ENCODE peak calls at places on chromosomes 2 and 18, in five cellular contexts. Y is A549, J is IMR-90, F is K562, N is H1. H is an unnamed sample.

GRCh38 chr18:48975817-48976649 is 25.3 kb upstream of the SMAD7 start:
- DNase-seq in Y (peak; percentile 62), J (peak; percentile 57), F (peak; percentile 94), N (no peak), H (no peak)

GRCh38 chr2:110800611-110801402 is 68.4 kb downstream of the ACOXL start:
- DNase-seq in Y (no peak), J (no peak), F (no peak), N (no peak), H (no peak)

GRCh38 chr2:109498906-109499305 is 114.9 kb downstream of the SEPTIN10 start:
- DNase-seq in Y (no peak), J (no peak), F (no peak), N (no peak), H (no peak)

GRCh38 chr2:207458582-207458981 is 71.2 kb upstream of the CREB1 start:
- DNase-seq in Y (no peak), J (no peak), F (no peak), N (no peak), H (no peak)

GRCh38 chr2:220981926-220982325 is 590.2 kb downstream of the EPHA4 start:
- DNase-seq in Y (no peak), J (no peak), F (no peak), N (no peak), H (no peak)

GRCh38 chr18:63476666-63477065 is at the start of gene SERPINB5:
- DNase-seq in Y (no peak), J (no peak), F (no peak), N (no peak), H (no peak)

GRCh38 chr2:184599054-184599874 is 935 bp downstream of the ZNF804A start:
- DNase-seq in Y (no peak), J (peak; percentile 34), F (no peak), N (no peak), H (no peak)

GRCh38 chr2:181240844-181241243 is 216.3 kb upstream of the ITGA4 start:
- DNase-seq in Y (no peak), J (no peak), F (no peak), N (no peak), H (no peak)

GRCh38 chr2:42156756-42157155 is 12.4 kb upstream of the EML4 start:
- DNase-seq in Y (no peak), J (no peak), F (no peak), N (no peak), H (no peak)

GRCh38 chr2:149221898-149222297 is 108.5 kb upstream of the LYPD6 start:
- DNase-seq in Y (no peak), J (no peak), F (no peak), N (no peak), H (no peak)

GRCh38 chr2:23384551-23385349 is at the start of gene KLHL29:
- DNase-seq in Y (peak; percentile 62), J (peak; percentile 71), F (peak; percentile 95), N (no peak), H (no peak)

GRCh38 chr18:9038277-9038871 is 64.1 kb upstream of the NDUFV2 start:
- DNase-seq in Y (no peak), J (peak; percentile 28), F (no peak), N (no peak), H (no peak)

GRCh38 chr2:100820346-100821254 is 661 bp downstream of the NPAS2 start:
- DNase-seq in Y (no peak), J (no peak), F (no peak), N (no peak), H (no peak)

GRCh38 chr2:25971596-25971995 is 10.7 kb downstream of the KIF3C start:
- DNase-seq in Y (no peak), J (no peak), F (no peak), N (no peak), H (no peak)

GRCh38 chr18:24518596-24518995 is 58.2 kb downstream of the HRH4 start:
- DNase-seq in Y (no peak), J (no peak), F (no peak), N (no peak), H (no peak)

GRCh38 chr18:74450626-74451025 is 6.5 kb downstream of the DIPK1C start:
- DNase-seq in Y (no peak), J (no peak), F (no peak), N (no peak), H (no peak)

GRCh38 chr2:13009027-13009426 is 292.3 kb downstream of the TRIB2 start:
- DNase-seq in Y (no peak), J (peak; percentile 33), F (no peak), N (no peak), H (no peak)

GRCh38 chr18:48031641-48032040 is 101.2 kb upstream of the SMAD2 start:
- DNase-seq in Y (no peak), J (no peak), F (no peak), N (no peak), H (no peak)

GRCh38 chr2:221343524-221343923 is 228.6 kb downstream of the EPHA4 start:
- DNase-seq in Y (no peak), J (no peak), F (no peak), N (no peak), H (no peak)

GRCh38 chr2:40048506-40048905 is 269.4 kb upstream of the THUMPD2 start:
- DNase-seq in Y (no peak), J (no peak), F (no peak), N (no peak), H (no peak)

GRCh38 chr2:26724004-26724750 is 31.7 kb downstream of the KCNK3 start:
- DNase-seq in Y (peak; percentile 98), J (peak; percentile 80), F (peak; percentile 82), N (no peak), H (peak; percentile 36)

GRCh38 chr18:69402219-69402989 is 1.7 kb downstream of the DOK6 start:
- DNase-seq in Y (no peak), J (no peak), F (no peak), N (no peak), H (peak; percentile 7)

GRCh38 chr2:11692966-11693521 is 23.0 kb upstream of the NTSR2 start:
- DNase-seq in Y (peak; percentile 76), J (peak; percentile 51), F (peak; percentile 73), N (no peak), H (peak; percentile 84)

GRCh38 chr18:907880-908512 is 3.3 kb downstream of the ADCYAP1 start:
- DNase-seq in Y (no peak), J (no peak), F (no peak), N (no peak), H (no peak)

GRCh38 chr2:187617120-187617519 is 62.9 kb upstream of the TFPI start:
- DNase-seq in Y (no peak), J (no peak), F (no peak), N (no peak), H (no peak)

GRCh38 chr2:28904802-28905499 is 10.5 kb downstream of the WDR43 start:
- DNase-seq in Y (no peak), J (no peak), F (no peak), N (no peak), H (no peak)

GRCh38 chr18:37405229-37405628 is 160.4 kb downstream of the CELF4 start:
- DNase-seq in Y (no peak), J (no peak), F (no peak), N (no peak), H (no peak)

GRCh38 chr2:182616471-182617393 is 99.3 kb upstream of the DNAJC10 start:
- DNase-seq in Y (peak; percentile 4), J (peak; percentile 69), F (no peak), N (no peak), H (peak; percentile 63)

GRCh38 chr2:201260302-201260800 is at the start of gene CASP8:
- DNase-seq in Y (peak; percentile 37), J (peak; percentile 53), F (no peak), N (no peak), H (peak; percentile 55)

GRCh38 chr2:241692448-241692847 is 5.8 kb upstream of the DTYMK start:
- DNase-seq in Y (peak; percentile 37), J (peak; percentile 84), F (no peak), N (no peak), H (no peak)

GRCh38 chr2:230870544-230871360 is 6.0 kb downstream of the ITM2C start:
- DNase-seq in Y (no peak), J (no peak), F (no peak), N (no peak), H (no peak)

DNA sequence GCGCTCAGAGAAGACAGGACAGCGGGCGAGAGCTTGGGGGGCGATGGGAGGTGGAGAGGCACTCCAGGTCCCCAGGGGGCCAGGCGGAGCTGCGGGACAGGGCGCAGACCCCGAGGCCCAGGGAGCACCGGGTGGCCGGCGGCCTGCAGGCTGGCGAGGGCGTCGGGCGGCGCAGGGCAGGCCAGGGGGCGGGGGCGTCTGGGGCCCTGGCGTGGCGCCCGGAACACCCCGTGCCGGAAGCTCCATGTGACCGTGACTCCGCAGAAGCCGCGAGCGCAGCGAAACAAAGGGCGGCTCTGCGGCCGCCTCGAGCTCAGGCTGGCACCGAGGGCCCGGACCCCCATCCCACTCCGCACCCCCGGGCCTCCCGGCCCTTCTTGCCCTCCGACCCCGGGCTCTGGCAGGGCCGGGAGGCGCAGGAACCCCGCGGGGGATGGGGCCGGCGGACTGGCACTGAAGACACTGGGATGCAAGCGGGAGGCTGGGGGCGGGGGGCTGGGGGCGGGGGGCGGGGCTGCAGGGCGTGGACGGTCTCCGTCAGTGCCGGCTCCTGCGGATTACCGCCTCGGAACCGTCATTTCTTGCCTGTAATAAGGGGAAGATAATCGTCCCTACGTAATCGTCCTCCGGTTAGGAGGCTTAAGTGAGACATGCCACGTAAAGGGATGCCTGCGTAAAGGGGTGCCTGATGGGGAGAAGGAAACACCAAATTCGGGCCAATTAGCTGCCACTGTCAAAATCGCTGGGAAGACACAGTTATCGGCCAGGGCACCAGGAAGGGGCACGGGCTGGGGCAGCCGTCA is 19.2 kb downstream of the SH2D6 start:
- DNase-seq in Y (peak; percentile 89), J (peak; percentile 77), F (peak; percentile 84), N (no peak), H (no peak)
- TF ChIP-seq MAFK in Y (peak; percentile 88), J (peak; percentile 38), F (peak; percentile 36), N (peak; percentile 80), H (no peak)

GRCh38 chr2:71689393-71689792 is 236.0 kb downstream of the DYSF start:
- DNase-seq in Y (no peak), J (no peak), F (no peak), N (no peak), H (no peak)
- TF ChIP-seq MAFK in Y (no peak), J (no peak), F (no peak), N (no peak), H (no peak)

GRCh38 chr18:2420367-2420766 is 150.9 kb downstream of the METTL4 start:
- DNase-seq in Y (no peak), J (no peak), F (no peak), N (no peak), H (no peak)
- TF ChIP-seq MAFK in Y (no peak), J (no peak), F (no peak), N (no peak), H (no peak)

DNA sequence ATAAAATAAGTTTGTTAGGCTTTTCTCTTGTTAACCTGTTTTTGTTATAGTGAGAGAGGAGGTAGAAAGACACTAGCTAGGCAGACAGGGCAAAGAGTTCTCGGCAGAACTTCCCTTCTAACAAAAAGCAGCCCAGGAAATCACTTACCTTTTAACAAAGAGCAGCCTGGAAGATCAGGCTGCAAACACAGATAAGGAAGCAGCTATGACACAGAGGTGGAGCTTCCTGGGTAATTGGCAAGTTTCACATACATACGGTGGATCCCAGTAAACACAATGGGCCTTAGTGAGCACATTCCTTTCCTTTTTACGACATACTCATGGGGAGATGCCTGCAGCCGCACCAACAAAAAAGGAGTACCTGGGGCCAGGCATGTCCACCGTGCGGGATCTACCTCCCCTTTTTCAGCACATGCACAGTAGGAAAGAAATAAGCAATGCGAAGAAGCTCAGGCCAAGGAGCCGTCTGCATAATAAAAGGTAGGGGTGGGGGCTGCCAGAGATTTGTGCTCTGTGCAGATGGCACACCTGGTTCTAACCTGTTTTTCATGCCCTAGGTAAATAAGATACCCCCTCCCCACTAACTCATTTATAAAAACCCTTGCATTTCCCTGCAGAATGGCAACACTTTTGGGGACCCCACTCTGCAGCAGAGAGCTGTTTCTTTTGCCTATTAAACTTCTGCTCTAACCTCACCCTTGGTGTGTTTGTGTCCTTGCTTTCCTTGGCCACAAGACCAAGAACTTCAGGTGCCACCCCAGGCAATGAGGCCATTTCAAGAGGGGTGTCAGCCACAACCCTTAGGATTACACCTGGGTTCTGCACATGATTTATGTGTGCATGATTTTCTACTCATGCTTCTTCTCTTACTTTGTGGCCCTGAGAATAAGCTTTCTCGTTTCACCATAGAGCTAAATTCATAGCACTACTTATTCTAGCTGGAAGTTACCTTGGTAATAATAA is 26.5 kb downstream of the MDH1 start:
- DNase-seq in Y (peak; percentile 8), J (peak; percentile 55), F (no peak), N (peak; percentile 57), H (peak; percentile 86)
- TF ChIP-seq MAFK in Y (no peak), J (no peak), F (no peak), N (no peak), H (peak; percentile 7)

H was measured in HepG2.